ENCODE peak calls at places on chromosomes 13 and 19, in four cellular contexts. E is K562, P is SK-N-SH, W is GM12878. U is an unnamed sample.

GRCh38 chr13:76937416-76937815 is 10.9 kb upstream of the ACOD1 start:
- DNase-seq in E (no peak), P (no peak), W (no peak), U (no peak)

GRCh38 chr19:47494729-47495128 is 10.7 kb upstream of the KPTN start:
- DNase-seq in E (no peak), P (peak), W (no peak), U (no peak)

GRCh38 chr13:24271231-24271610 is 38.2 kb upstream of the C1QTNF9 start:
- DNase-seq in E (no peak), P (no peak), W (no peak), U (no peak)

GRCh38 chr13:109719962-109720646 is 66.3 kb downstream of the IRS2 start:
- DNase-seq in E (peak), P (no peak), W (no peak), U (no peak)

GRCh38 chr13:77918391-77919261 is at the start of gene EDNRB:
- DNase-seq in E (no peak), P (peak), W (no peak), U (peak)

GRCh38 chr19:50817941-50818858 is 5.4 kb downstream of the KLK1 start:
- DNase-seq in E (peak), P (peak), W (peak), U (peak)

GRCh38 chr19:1214862-1215731 is 9.5 kb downstream of the STK11 start:
- DNase-seq in E (no peak), P (peak), W (no peak), U (no peak)

GRCh38 chr13:76848596-76848995 is 37.6 kb downstream of the KCTD12 start:
- DNase-seq in E (no peak), P (no peak), W (no peak), U (no peak)

GRCh38 chr19:31073485-31074221 is 275.6 kb downstream of the TSHZ3 start:
- DNase-seq in E (no peak), P (no peak), W (no peak), U (peak)

GRCh38 chr13:99267927-99268326 is 9.7 kb upstream of the GPR18 start:
- DNase-seq in E (peak), P (no peak), W (no peak), U (no peak)

GRCh38 chr19:37817180-37817911 is 38.0 kb upstream of the ZNF573 start:
- DNase-seq in E (peak), P (peak), W (no peak), U (peak)

GRCh38 chr19:10228925-10229324 is 2.2 kb downstream of the S1PR2 start:
- DNase-seq in E (peak), P (peak), W (no peak), U (peak)

GRCh38 chr19:20235156-20235555 is 68.1 kb downstream of the ZNF486 start:
- DNase-seq in E (no peak), P (no peak), W (no peak), U (no peak)

GRCh38 chr19:30071871-30072270 is 129.8 kb downstream of the URI1 start:
- DNase-seq in E (no peak), P (no peak), W (no peak), U (no peak)
- TF ChIP-seq USF1 in E (no peak), P (no peak), W (no peak), U (no peak)

GRCh38 chr13:44734204-44734707 is 158.1 kb upstream of the TSC22D1 start:
- DNase-seq in E (no peak), P (peak), W (no peak), U (no peak)

GRCh38 chr13:44735806-44736205 is 159.7 kb upstream of the TSC22D1 start:
- DNase-seq in E (no peak), P (no peak), W (no peak), U (no peak)

GRCh38 chr13:44739120-44739519 is 163.0 kb upstream of the TSC22D1 start:
- DNase-seq in E (no peak), P (no peak), W (no peak), U (no peak)

GRCh38 chr13:44738463-44738862 is 162.3 kb upstream of the TSC22D1 start:
- DNase-seq in E (no peak), P (no peak), W (no peak), U (no peak)

DNA sequence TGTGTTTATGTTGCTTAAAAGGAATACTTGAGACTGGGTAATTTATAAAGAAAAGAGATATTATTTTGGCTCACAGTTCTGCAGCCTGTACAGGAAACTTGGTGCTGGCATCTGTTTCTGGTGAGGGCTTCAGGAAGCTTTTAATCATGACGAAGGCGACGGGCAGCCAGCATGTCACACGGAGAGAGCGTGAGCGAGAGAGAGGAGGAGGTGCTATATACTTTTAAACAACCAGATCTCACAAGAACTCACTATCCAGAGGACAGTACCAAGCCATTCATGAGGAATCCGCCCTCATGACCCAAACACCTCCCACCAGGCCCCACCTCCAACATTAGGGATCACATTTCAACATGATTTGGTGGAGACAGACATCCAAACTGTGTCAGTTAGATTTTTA is 163.4 kb upstream of the TSC22D1 start:
- DNase-seq in E (no peak), P (no peak), W (no peak), U (no peak)
- TF ChIP-seq USF1 in E (no peak), P (no peak), W (no peak), U (no peak)

GRCh38 chr19:34963531-34964406 is at the start of gene ZNF792:
- DNase-seq in E (peak), P (peak), W (no peak), U (peak)
- TF ChIP-seq USF1 in E (no peak), P (no peak), W (no peak), U (no peak)

DNA sequence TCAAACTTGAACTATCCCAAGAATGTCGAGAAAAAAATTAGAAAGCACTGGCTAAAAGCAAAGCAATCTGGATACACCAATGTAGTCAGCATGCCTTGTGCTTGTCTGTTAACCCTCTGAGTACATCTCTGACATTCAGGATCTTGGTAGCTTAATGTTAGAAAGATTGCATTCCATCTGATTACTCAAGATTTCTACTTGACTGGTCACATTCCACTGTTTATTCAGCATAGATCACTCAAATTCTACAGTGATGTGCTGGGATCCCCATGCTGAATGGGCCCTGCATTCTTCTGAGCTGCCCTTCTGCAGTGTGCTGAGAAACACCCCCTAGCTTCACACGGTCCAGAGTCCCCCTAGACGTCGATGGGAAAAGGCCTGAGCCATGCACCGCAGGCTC is 295.4 kb upstream of the MAB21L1 start:
- DNase-seq in E (no peak), P (no peak), W (no peak), U (no peak)
- TF ChIP-seq USF1 in E (no peak), P (no peak), W (no peak), U (no peak)

DNA sequence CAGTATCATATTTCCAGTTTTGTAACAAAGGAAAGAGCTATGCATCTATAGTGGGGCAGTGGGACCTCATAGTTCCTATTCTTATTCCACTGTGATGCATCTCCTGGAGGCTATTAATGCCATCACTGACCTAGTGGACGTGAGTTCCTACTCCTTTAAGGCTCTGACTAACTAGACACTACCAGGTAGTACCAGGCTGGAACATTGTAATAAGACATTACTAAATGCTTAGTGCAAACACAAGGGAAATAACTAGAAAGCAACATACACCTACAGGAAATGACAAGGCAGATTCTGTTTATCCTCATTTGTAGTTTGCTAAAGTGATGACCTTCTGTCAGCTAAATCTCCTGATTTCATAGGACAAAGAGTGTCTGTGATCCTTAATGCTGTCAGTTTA is 192.5 kb downstream of the POSTN start:
- DNase-seq in E (no peak), P (no peak), W (no peak), U (no peak)
- TF ChIP-seq USF1 in E (no peak), P (no peak), W (no peak), U (no peak)

GRCh38 chr19:40623403-40624239 is 22.5 kb downstream of the LTBP4 start:
- DNase-seq in E (peak), P (peak), W (no peak), U (peak)
- TF ChIP-seq USF1 in E (no peak), P (no peak), W (no peak), U (no peak)